ENCODE peak calls at places on chromosomes 11 and 22, in four cellular contexts. S is heart right ventricle, P is lower lobe of right lung, O is cardiac muscle cell. E is an unnamed sample.
A peak's percentile ranks its signal among the peaks of the same experiment; 100 is the strongest.

GRCh38 chr11:80103149-80103859 is 662.5 kb upstream of the TENM4 start:
- DNase-seq in P (no peak), O (no peak), S (no peak), E (no peak)

GRCh38 chr11:66113132-66113856 is 43.2 kb downstream of the PACS1 start:
- DNase-seq in P (no peak), O (no peak), S (no peak), E (no peak)

GRCh38 chr11:110430267-110431211 is 791 bp downstream of the FDX1 start:
- DNase-seq in O (peak; percentile 33), P (no peak), S (peak; percentile 50), E (peak; percentile 82)

GRCh38 chr11:115170133-115170815 is 333.9 kb downstream of the CADM1 start:
- DNase-seq in O (peak; percentile 55), P (no peak), S (no peak), E (no peak)

GRCh38 chr11:1195690-1196515 is 27.0 kb upstream of the MUC5B start:
- DNase-seq in O (no peak), P (peak; percentile 41), S (peak; percentile 5), E (peak; percentile 61)

GRCh38 chr11:1732421-1733008 is 17.9 kb downstream of the IFITM10 start:
- DNase-seq in O (no peak), P (no peak), S (no peak), E (no peak)

GRCh38 chr11:15551897-15552851 is 437.5 kb downstream of the INSC start:
- DNase-seq in P (no peak), O (peak; percentile 1), S (no peak), E (no peak)

GRCh38 chr22:17357688-17358087 is 11.6 kb upstream of the CECR2 start:
- DNase-seq in S (no peak), P (no peak), O (no peak), E (no peak)

GRCh38 chr22:19535001-19535400 is 10.8 kb upstream of the CLDN5 start:
- DNase-seq in O (no peak), S (no peak), P (no peak), E (no peak)

GRCh38 chr22:49577168-49578060 is 250.3 kb downstream of the BRD1 start:
- DNase-seq in P (peak; percentile 33), O (no peak), S (no peak), E (no peak)

GRCh38 chr11:12057299-12057980 is 49.0 kb upstream of the DKK3 start:
- DNase-seq in P (no peak), O (no peak), S (no peak), E (no peak)

GRCh38 chr11:91926967-91927366 is 297.7 kb upstream of the FAT3 start:
- DNase-seq in O (no peak), P (no peak), S (peak; percentile 16), E (no peak)

GRCh38 chr22:46293591-46294260 is 2.9 kb upstream of the GTSE1 start:
- DNase-seq in P (peak; percentile 55), O (no peak), S (peak; percentile 53), E (no peak)

GRCh38 chr11:117443269-117444186 is 115.9 kb downstream of the CEP164 start:
- DNase-seq in S (peak; percentile 63), O (peak; percentile 78), P (no peak), E (peak; percentile 72)

GRCh38 chr11:14026961-14027360 is 64.4 kb downstream of the SPON1 start:
- DNase-seq in O (no peak), P (no peak), S (no peak), E (no peak)

GRCh38 chr11:74684661-74685060 is 46.6 kb downstream of the CHRDL2 start:
- DNase-seq in P (peak; percentile 6), O (no peak), S (no peak), E (peak; percentile 31)

GRCh38 chr11:69384548-69385465 is 90.9 kb downstream of the MYEOV start:
- DNase-seq in P (no peak), S (no peak), O (no peak), E (no peak)

GRCh38 chr11:102685311-102685710 is 20.3 kb downstream of the MMP27 start:
- DNase-seq in S (no peak), P (no peak), O (no peak), E (no peak)

GRCh38 chr11:14578551-14578956 is 58.4 kb upstream of the PSMA1 start:
- DNase-seq in S (no peak), O (peak; percentile 5), P (no peak), E (no peak)

GRCh38 chr11:111602865-111603632 is 800 bp downstream of the SIK2 start:
- DNase-seq in O (peak; percentile 50), P (peak; percentile 68), S (peak; percentile 52), E (no peak)

GRCh38 chr11:69423611-69424385 is 57.7 kb upstream of the LINC01488 start:
- DNase-seq in S (no peak), P (no peak), O (no peak), E (no peak)

GRCh38 chr11:112968988-112969714 is 7.9 kb downstream of the NCAM1 start:
- DNase-seq in O (no peak), P (no peak), S (no peak), E (no peak)

GRCh38 chr11:106986261-106986660 is 32.0 kb downstream of the GUCY1A2 start:
- DNase-seq in P (no peak), S (no peak), O (no peak), E (no peak)

GRCh38 chr22:26713823-26714449 is 56.5 kb downstream of the MIAT start:
- DNase-seq in P (no peak), O (peak; percentile 45), S (no peak), E (no peak)

GRCh38 chr11:132062541-132062940 is 692.1 kb downstream of the NTM start:
- DNase-seq in P (no peak), S (no peak), O (no peak), E (no peak)

GRCh38 chr11:112852141-112852853 is 108.9 kb upstream of the NCAM1 start:
- DNase-seq in O (peak; percentile 31), S (no peak), P (no peak), E (no peak)

GRCh38 chr11:69007978-69008381 is 5.1 kb downstream of the MRGPRF start:
- DNase-seq in P (peak; percentile 37), O (no peak), S (no peak), E (peak; percentile 56)

GRCh38 chr22:27270818-27271510 is 530.6 kb downstream of the MN1 start:
- DNase-seq in P (no peak), S (peak; percentile 50), O (peak; percentile 74), E (no peak)

GRCh38 chr11:2794947-2795346 is 90.6 kb downstream of the CDKN1C start:
- DNase-seq in S (peak; percentile 10), O (no peak), P (peak; percentile 39), E (peak; percentile 46)

DNA sequence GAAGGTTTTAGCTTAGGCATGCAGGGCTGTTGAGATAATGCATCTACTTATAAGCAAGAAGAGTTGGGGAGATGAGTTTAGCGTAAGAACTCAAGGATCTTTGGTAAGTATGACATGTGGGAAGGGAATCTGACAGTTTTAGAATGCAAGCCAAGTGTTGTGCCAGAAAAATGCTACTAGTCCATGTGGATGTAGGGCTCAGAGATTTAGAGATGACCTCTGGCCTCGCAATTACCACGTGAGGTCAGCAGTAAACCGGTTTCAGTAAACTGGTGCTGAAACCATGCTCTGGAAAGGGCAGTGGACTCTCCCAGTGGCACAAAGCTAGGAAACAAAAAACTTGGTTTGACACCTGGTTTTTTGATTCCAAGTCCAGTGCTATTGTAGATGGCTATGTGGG is 18.9 kb downstream of the MRPL16 start:
- DNase-seq in O (no peak), S (no peak), P (no peak), E (no peak)
- H3K4me1 ChIP-seq in O (peaks cover 13% of the 10 kb centered on the region), S (no peaks in the 10 kb centered on the region), P (peaks cover 42% of the 10 kb centered on the region), E (peaks cover 28% of the 10 kb centered on the region)

GRCh38 chr22:36462475-36462790 is 19.0 kb downstream of the TXN2 start:
- DNase-seq in O (no peak), P (no peak), S (no peak), E (no peak)

GRCh38 chr22:36463783-36464184 is 17.7 kb downstream of the TXN2 start:
- DNase-seq in P (no peak), O (peak; percentile 81), S (peak; percentile 68), E (peak; percentile 77)

GRCh38 chr22:36457688-36458450 is 23.6 kb downstream of the TXN2 start:
- DNase-seq in S (peak; percentile 74), P (no peak), O (no peak), E (no peak)

GRCh38 chr22:36461665-36462474 is 19.6 kb downstream of the TXN2 start:
- DNase-seq in O (peak; percentile 80), P (peak; percentile 79), S (no peak), E (peak; percentile 82)

GRCh38 chr22:36460202-36460601 is 21.2 kb downstream of the TXN2 start:
- DNase-seq in O (no peak), P (no peak), S (no peak), E (no peak)
- H3K4me1 ChIP-seq in O (peaks cover 34% of the 10 kb centered on the region), P (peaks cover 60% of the 10 kb centered on the region), S (peaks cover 20% of the 10 kb centered on the region), E (peaks cover 47% of the 10 kb centered on the region)

GRCh38 chr11:10658621-10659338 is 34.8 kb downstream of the IRAG1 start:
- DNase-seq in O (no peak), S (no peak), P (no peak), E (no peak)
- H3K4me1 ChIP-seq in O (peaks cover 15% of the 10 kb centered on the region), S (peaks cover 5% of the 10 kb centered on the region), P (peaks cover 69% of the 10 kb centered on the region), E (peaks cover 68% of the 10 kb centered on the region)

GRCh38 chr11:120102050-120102861 is 35.7 kb downstream of the TRIM29 start:
- DNase-seq in S (no peak), P (no peak), O (no peak), E (no peak)
- H3K4me1 ChIP-seq in S (no peaks in the 10 kb centered on the region), P (no peaks in the 10 kb centered on the region), O (peaks cover 5% of the 10 kb centered on the region), E (no peaks in the 10 kb centered on the region)

DNA sequence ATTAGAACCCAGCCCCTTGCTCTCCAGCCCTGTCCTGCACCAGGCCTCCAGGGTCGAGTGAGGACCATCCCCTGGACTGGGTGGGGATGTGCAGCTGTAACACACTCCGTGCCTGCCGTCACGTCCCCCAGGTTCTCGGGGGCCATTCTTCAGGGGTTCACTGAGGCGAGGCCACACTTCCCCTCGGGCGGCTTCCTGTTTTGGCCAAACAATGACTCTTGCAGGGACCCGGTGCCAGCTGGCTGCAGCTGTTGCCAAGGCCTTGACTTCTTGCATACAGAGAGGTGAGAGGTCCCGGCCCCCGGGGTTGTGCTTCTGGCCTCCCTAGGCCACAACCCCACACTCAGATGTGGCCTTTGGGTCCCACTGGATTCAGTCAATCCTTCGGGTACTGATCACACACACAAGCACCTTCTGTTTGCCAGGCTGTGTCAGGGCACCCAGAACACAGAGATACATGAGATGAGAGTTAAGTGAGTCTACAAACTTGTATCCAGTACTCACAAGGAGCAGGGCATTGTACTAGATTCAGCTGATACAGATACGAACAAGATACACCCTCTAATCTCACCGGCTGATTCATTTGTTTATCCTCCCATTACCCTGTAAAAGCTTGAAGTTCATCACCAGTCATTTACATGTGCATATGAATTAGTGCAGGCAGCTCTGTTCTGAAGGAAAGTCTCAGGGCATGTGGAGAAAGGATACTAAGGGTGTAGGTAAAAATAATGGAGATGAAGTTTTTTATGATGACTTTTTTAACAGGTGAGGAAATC is 32.9 kb downstream of the LRRC32 start:
- DNase-seq in O (no peak), S (peak; percentile 83), P (peak; percentile 77), E (peak; percentile 75)
- H3K4me1 ChIP-seq in O (peaks cover 11% of the 10 kb centered on the region), S (peaks cover 4% of the 10 kb centered on the region), P (peaks cover 31% of the 10 kb centered on the region), E (peaks cover 22% of the 10 kb centered on the region)

GRCh38 chr11:64832467-64833197 is 11.8 kb downstream of the CDC42BPG start:
- DNase-seq in O (no peak), P (no peak), S (no peak), E (peak; percentile 63)

GRCh38 chr11:64833198-64833502 is 11.3 kb downstream of the CDC42BPG start:
- DNase-seq in S (no peak), O (no peak), P (no peak), E (peak; percentile 61)

GRCh38 chr11:64833509-64833908 is 10.9 kb downstream of the CDC42BPG start:
- DNase-seq in P (no peak), O (no peak), S (no peak), E (peak; percentile 60)

GRCh38 chr11:64834723-64835615 is 9.5 kb downstream of the CDC42BPG start:
- DNase-seq in O (no peak), S (no peak), P (peak; percentile 80), E (peak; percentile 87)

GRCh38 chr11:64834031-64834722 is 10.3 kb downstream of the CDC42BPG start:
- DNase-seq in O (no peak), S (no peak), P (no peak), E (peak; percentile 58)
- H3K4me1 ChIP-seq in O (no peaks in the 10 kb centered on the region), S (no peaks in the 10 kb centered on the region), P (no peaks in the 10 kb centered on the region), E (no peaks in the 10 kb centered on the region)

GRCh38 chr22:39529487-39529851 is 3.1 kb downstream of the RPS19BP1 start:
- DNase-seq in S (no peak), P (no peak), O (no peak), E (no peak)
- H3K4me1 ChIP-seq in S (peaks cover 26% of the 10 kb centered on the region), P (peaks cover 76% of the 10 kb centered on the region), O (peaks cover 7% of the 10 kb centered on the region), E (peaks cover 63% of the 10 kb centered on the region)

E was measured in upper lobe of right lung.